ENCODE peak calls at places on chromosomes 16 and 17, in six cellular contexts. Q is H9, B is epithelial cell of esophagus, E is naive B cell, N is occipital lobe, V is NCI-H345. L is an unnamed sample.
A peak's percentile ranks its signal among the peaks of the same experiment; 100 is the strongest.

GRCh38 chr17:38751803-38752118 is 780 bp upstream of the PSMB3 start:
- DNase-seq in Q (peak; percentile 87), B (peak; percentile 82), E (peak; percentile 78), N (peak; percentile 54), V (peak; percentile 90), L (peak; percentile 83)

GRCh38 chr16:2152695-2153506 is 2.7 kb upstream of the TRAF7 start:
- DNase-seq in Q (no peak), B (peak; percentile 35), E (no peak), N (no peak), V (peak; percentile 36), L (no peak)

GRCh38 chr17:58587713-58588117 is 73.3 kb upstream of the MTMR4 start:
- DNase-seq in Q (peak; percentile 94), B (peak; percentile 64), E (peak; percentile 35), N (peak; percentile 20), V (peak; percentile 69), L (peak; percentile 53)

GRCh38 chr16:4651842-4652241 is 27.2 kb downstream of the MGRN1 start:
- DNase-seq in Q (no peak), B (no peak), E (peak; percentile 33), N (no peak), V (no peak), L (no peak)

GRCh38 chr16:50696126-50696525 is 2.7 kb downstream of the NOD2 start:
- DNase-seq in Q (no peak), B (no peak), E (no peak), N (no peak), V (no peak), L (no peak)

GRCh38 chr16:2925951-2926659 is 14.4 kb downstream of the FLYWCH1 start:
- DNase-seq in Q (no peak), B (no peak), E (no peak), N (no peak), V (no peak), L (no peak)

GRCh38 chr17:43477832-43478634 is 5.7 kb upstream of the DHX8 start:
- DNase-seq in Q (no peak), B (no peak), E (no peak), N (no peak), V (no peak), L (no peak)

GRCh38 chr17:7560172-7561027 is 1.3 kb upstream of the SENP3 start:
- DNase-seq in Q (peak; percentile 94), B (peak; percentile 80), E (peak; percentile 66), N (no peak), V (no peak), L (no peak)

L was measured in COR-L47.